ENCODE peak calls at places on chromosome 22, in ten cellular contexts. K is A549; P is heart left ventricle; I is HCT116; R is CD8-positive, alpha-beta memory T cell; X is stomach; L is psoas muscle; H is endodermal cell; O is ovary; M is naive thymus-derived CD4-positive, alpha-beta T cell. J is an unnamed sample. For H3K4me1, the result is how much of the 10 kb centered on the place peaks cover.

GRCh38 chr22:19540394-19540793 is 16.2 kb upstream of the CLDN5 start:
- DNase-seq in K (no peak), P (no peak), I (no peak), R (no peak), X (no peak), L (no peak), H (no peak), O (no peak), M (no peak), J (no peak)

GRCh38 chr22:20645954-20646353 is 128.0 kb upstream of the SERPIND1 start:
- DNase-seq in K (no peak), P (no peak), I (no peak), R (no peak), X (no peak), L (no peak), H (peak), O (no peak), M (no peak), J (peak)

GRCh38 chr22:38707346-38707745 is 1.6 kb downstream of the GTPBP1 start:
- DNase-seq in K (peak), P (no peak), I (no peak), R (no peak), X (no peak), L (no peak), H (no peak), O (no peak), M (no peak), J (no peak)

GRCh38 chr22:43272869-43273318 is 70.3 kb downstream of the SCUBE1 start:
- DNase-seq in K (no peak), P (no peak), I (no peak), R (no peak), X (no peak), L (no peak), H (peak), O (peak), M (no peak), J (peak)

GRCh38 chr22:50356186-50356585 is 13.1 kb downstream of the PPP6R2 start:
- DNase-seq in K (no peak), P (no peak), I (no peak), R (no peak), X (no peak), L (no peak), H (no peak), O (no peak), M (no peak), J (no peak)

GRCh38 chr22:33438273-33438672 is 380.1 kb upstream of the SYN3 start:
- DNase-seq in K (peak), P (no peak), I (no peak), R (no peak), X (no peak), L (no peak), H (no peak), O (no peak), M (no peak), J (no peak)

GRCh38 chr22:40329021-40329456 is 17.3 kb upstream of the ADSL start:
- DNase-seq in K (no peak), P (no peak), I (no peak), R (no peak), X (no peak), L (no peak), H (no peak), O (no peak), M (no peak), J (no peak)

GRCh38 chr22:20429254-20430100 is 8.1 kb downstream of the SCARF2 start:
- DNase-seq in K (no peak), P (peak), I (no peak), R (peak), X (peak), L (no peak), H (peak), O (peak), M (peak), J (peak)

GRCh38 chr22:41800348-41801146 is at the start of gene CCDC134:
- DNase-seq in K (peak), P (peak), I (peak), R (peak), X (peak), L (peak), H (peak), O (peak), M (peak), J (peak)

GRCh38 chr22:18045794-18046193 is 21.4 kb upstream of the MICAL3 start:
- DNase-seq in K (no peak), P (no peak), I (no peak), R (no peak), X (no peak), L (no peak), H (no peak), O (no peak), M (no peak), J (no peak)

GRCh38 chr22:18050065-18050464 is 25.7 kb upstream of the MICAL3 start:
- DNase-seq in K (no peak), P (no peak), I (no peak), R (no peak), X (no peak), L (no peak), H (no peak), O (no peak), M (no peak), J (no peak)

GRCh38 chr22:18044548-18045271 is 20.3 kb upstream of the MICAL3 start:
- DNase-seq in K (no peak), P (peak), I (no peak), R (no peak), X (peak), L (peak), H (no peak), O (peak), M (no peak), J (peak)

GRCh38 chr22:18048041-18048440 is 23.7 kb upstream of the MICAL3 start:
- DNase-seq in K (no peak), P (no peak), I (no peak), R (no peak), X (no peak), L (no peak), H (no peak), O (no peak), M (no peak), J (no peak)

DNA sequence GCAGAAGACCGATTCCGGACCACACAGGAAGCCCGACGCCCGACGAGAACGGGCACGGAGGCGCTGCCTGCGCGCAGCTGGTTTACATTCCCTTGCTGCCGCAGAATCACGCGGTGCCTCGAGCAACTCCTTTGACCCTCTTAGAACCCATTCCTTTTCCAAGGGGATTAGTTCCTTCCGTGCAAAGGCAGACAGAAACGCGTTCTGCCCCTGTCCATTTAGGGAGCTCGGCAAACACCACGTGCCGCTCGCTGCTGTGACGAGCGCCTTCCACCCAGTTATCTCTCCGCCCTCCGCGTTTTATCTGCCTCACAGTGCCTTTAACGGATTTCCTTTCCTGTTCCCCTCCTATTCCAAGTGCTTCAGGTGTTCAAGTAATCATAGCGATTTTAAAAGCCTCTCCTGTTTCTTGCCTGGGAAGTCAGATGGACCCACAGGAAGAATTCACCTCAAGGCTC is 24.1 kb upstream of the MICAL3 start:
- DNase-seq in K (no peak), P (no peak), I (no peak), R (no peak), X (no peak), L (no peak), H (no peak), O (peak), M (no peak), J (no peak)
- H3K4me3 ChIP-seq in K (no peak), P (no peak), I (no peak), R (no peak), X (peak), L (peak), H (no peak), O (no peak), M (no peak), J (no peak)

DNA sequence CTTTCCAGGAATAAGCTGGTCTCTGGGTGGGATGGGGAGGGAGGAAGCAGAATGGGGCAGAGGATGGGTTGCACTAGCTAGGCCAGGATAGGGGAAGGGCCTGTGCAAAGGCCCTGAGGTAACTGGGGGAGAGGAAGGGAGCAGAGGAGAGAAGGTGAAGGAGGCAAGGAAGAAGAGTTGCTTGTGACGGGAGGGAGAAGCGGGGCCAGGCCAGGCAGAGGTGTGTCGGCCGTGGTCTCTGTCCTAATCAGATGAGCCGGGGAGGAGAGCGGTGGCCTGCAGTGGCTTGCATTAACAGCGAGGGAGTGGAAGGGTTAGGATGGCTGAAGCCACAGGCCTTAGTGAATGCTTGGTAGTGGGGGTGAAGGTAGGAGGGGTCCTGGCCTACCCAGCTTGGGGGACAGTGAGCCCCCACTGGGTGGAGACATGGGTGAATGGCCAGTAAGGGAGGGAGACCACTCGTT is 6.0 kb upstream of the DERL3 start:
- DNase-seq in K (no peak), P (peak), I (no peak), R (no peak), X (no peak), L (no peak), H (no peak), O (no peak), M (no peak), J (no peak)
- H3K27ac ChIP-seq in K (no peak), P (peak), I (no peak), R (no peak), X (no peak), L (peak), H (no peak), O (no peak), M (no peak), J (no peak)

DNA sequence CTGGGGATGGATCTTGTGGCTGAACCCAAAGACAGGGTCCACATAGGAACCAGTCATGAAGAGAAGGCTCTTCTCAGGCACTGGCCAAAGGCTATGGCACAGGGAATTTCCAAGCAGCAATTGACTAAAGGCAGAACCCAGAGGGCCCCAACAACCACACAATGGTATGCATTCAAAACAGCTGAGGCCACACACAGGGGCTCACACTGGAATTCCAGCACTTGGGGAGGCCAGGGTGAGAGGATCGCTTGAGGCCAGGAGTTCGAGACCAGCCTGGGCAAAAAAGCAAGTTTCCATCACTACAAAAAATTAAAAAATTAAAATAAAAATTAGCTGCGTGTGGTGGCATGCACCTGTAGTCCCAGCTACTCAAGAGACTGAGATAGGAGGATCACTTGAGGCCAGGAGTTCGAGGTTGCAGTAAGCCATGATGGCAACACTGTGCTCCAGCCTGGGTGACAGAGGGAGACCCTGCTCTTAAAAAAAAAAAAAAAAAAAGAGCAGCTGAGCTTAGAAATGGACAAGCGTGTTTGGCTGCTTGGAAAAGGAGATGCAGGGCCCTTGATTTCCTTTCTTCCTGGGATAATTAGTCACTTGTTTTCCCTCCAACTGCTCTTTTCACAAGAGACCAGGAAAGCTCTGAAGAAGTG is 44.6 kb downstream of the MYH9 start:
- DNase-seq in K (no peak), P (no peak), I (no peak), R (no peak), X (no peak), L (no peak), H (no peak), O (no peak), M (no peak), J (no peak)
- H3K4me1 ChIP-seq in K (half or more), P (half or more), I (under half), R (half or more), X (half or more), L (under half), H (under half), O (under half), M (half or more), J (under half)

DNA sequence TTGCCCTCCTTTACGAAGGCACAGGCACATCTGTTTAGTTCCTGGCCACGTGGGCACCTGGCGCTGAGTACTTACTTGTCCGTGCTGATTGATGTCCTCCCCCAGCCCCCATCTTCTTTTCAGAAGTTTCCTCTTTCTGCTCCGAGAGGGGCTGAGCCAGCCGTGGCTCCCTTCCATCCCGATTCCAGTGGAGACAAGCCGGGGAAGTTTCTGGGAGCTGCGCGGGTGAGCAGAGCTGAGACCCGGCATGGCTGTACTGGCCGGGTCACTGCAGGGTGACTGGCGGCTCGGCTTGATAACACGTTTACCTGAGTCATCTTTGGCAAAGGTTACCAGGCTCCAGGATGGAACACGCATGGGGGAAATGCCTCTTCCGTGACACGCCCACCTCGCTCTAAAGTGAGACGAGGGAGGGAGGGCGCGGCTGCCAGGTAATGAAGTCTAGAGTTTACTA is 45.4 kb upstream of the ATXN10 start:
- DNase-seq in K (peak), P (no peak), I (peak), R (no peak), X (peak), L (no peak), H (no peak), O (no peak), M (no peak), J (no peak)
- H3K4me3 ChIP-seq in K (no peak), P (no peak), I (peak), R (no peak), X (no peak), L (no peak), H (no peak), O (no peak), M (no peak), J (no peak)

GRCh38 chr22:35363571-35364086 is 17.3 kb upstream of the HMOX1 start:
- DNase-seq in K (no peak), P (no peak), I (no peak), R (no peak), X (no peak), L (no peak), H (no peak), O (no peak), M (no peak), J (no peak)

GRCh38 chr22:35368386-35368785 is 12.5 kb upstream of the HMOX1 start:
- DNase-seq in K (no peak), P (no peak), I (no peak), R (no peak), X (no peak), L (no peak), H (no peak), O (no peak), M (no peak), J (no peak)

GRCh38 chr22:35369996-35370395 is 10.9 kb upstream of the HMOX1 start:
- DNase-seq in K (no peak), P (peak), I (no peak), R (no peak), X (no peak), L (no peak), H (no peak), O (no peak), M (no peak), J (no peak)

DNA sequence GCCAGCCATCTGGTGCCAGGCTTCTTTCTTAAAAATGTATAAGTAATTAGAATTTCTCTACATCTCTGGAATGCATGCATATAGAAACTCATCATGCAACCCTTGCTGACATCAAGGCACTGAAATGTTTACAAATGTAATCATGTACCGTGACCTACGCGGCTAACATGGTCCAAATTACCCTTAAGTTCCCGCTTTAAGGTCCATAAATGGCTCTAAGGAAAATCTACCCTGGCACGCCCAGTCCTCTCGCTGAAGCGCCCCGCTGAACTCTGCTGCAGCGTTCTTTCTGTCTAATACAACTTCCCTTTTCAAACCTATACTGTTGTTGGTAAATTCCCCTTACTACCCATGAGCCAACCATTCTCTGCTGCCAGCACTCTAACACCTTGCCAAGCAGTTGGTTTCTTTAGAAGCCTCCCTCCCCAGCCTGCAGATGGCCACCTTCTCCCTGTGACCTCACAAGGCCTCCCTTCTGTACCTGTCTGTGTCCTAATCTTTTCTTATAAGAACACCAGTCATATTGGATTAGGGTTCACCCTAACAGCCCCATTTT is 13.5 kb upstream of the HMOX1 start:
- DNase-seq in K (no peak), P (no peak), I (no peak), R (no peak), X (no peak), L (no peak), H (no peak), O (no peak), M (no peak), J (no peak)
- H3K27ac ChIP-seq in K (peak), P (no peak), I (peak), R (no peak), X (no peak), L (no peak), H (no peak), O (no peak), M (no peak), J (no peak)

GRCh38 chr22:46114518-46115387 is 35.6 kb upstream of the PPARA start:
- DNase-seq in K (no peak), P (no peak), I (no peak), R (no peak), X (no peak), L (no peak), H (no peak), O (peak), M (no peak), J (no peak)
- H3K4me1 ChIP-seq in K (half or more), P (under half), I (under half), R (under half), X (half or more), L (half or more), H (under half), O (under half), M (under half), J (half or more)

GRCh38 chr22:31250740-31251330 is 38.7 kb downstream of the LIMK2 start:
- DNase-seq in K (no peak), P (no peak), I (no peak), R (no peak), X (no peak), L (no peak), H (no peak), O (no peak), M (no peak), J (no peak)
- H3K4me3 ChIP-seq in K (no peak), P (no peak), I (no peak), R (no peak), X (no peak), L (peak), H (no peak), O (no peak), M (no peak), J (no peak)

DNA sequence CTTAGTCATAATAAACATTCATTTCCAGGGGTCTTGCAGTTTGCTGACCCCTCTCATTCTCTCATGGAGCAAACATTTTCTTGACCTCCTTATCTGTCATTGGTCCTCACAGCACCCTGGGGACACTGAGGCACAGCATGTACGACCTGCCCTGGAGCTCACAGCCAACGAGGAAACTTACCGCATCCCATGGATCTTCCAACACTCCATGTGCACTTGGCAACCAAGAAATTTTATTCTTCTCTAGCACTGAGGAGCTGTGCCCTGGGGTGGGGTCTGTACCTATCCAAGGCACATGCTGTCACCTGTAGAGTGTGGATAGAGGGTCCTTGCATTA is 69.4 kb upstream of the IGLL5 start:
- DNase-seq in K (no peak), P (no peak), I (no peak), R (no peak), X (no peak), L (no peak), H (no peak), O (no peak), M (no peak), J (no peak)
- H3K27ac ChIP-seq in K (no peak), P (no peak), I (no peak), R (no peak), X (no peak), L (no peak), H (no peak), O (no peak), M (peak), J (no peak)

J was measured in adrenal gland.